ENCODE peak calls at places on chromosomes 3 and 15, in nine cellular contexts. G, N, R, P, U, A, M, H and Q are unnamed samples.

GRCh38 chr3:99945328-99945995 is 127.8 kb downstream of the CMSS1 start:
- DNase-seq in G (no peak), N (no peak), R (no peak), P (no peak), U (no peak), A (no peak), M (no peak), H (peak; percentile 35), Q (no peak)

GRCh38 chr3:47803478-47804025 is 614 bp downstream of the DHX30 start:
- DNase-seq in G (no peak), N (no peak), R (no peak), P (no peak), U (no peak), A (no peak), M (no peak), H (no peak), Q (no peak)

GRCh38 chr3:36211656-36211999 is 168.7 kb upstream of the STAC start:
- DNase-seq in G (no peak), N (no peak), R (no peak), P (no peak), U (no peak), A (no peak), M (no peak), H (no peak), Q (no peak)

GRCh38 chr15:80662129-80662528 is 33.0 kb upstream of the ABHD17C start:
- DNase-seq in G (no peak), N (no peak), R (no peak), P (no peak), U (no peak), A (no peak), M (no peak), H (no peak), Q (no peak)

GRCh38 chr15:101497484-101498034 is 8.1 kb upstream of the PCSK6 start:
- DNase-seq in G (no peak), N (no peak), R (no peak), P (no peak), U (no peak), A (no peak), M (no peak), H (no peak), Q (no peak)

GRCh38 chr3:69032737-69033136 is 19.3 kb upstream of the EOGT start:
- DNase-seq in G (no peak), N (no peak), R (no peak), P (no peak), U (no peak), A (no peak), M (no peak), H (no peak), Q (no peak)

GRCh38 chr3:130800829-130801228 is 54.2 kb upstream of the PIK3R4 start:
- DNase-seq in G (no peak), N (no peak), R (no peak), P (no peak), U (no peak), A (no peak), M (no peak), H (no peak), Q (no peak)

GRCh38 chr3:168422843-168423242 is 327.1 kb upstream of the GOLIM4 start:
- DNase-seq in G (no peak), N (no peak), R (no peak), P (no peak), U (no peak), A (no peak), M (no peak), H (no peak), Q (no peak)

GRCh38 chr15:36953346-36953745 is 147.0 kb downstream of the MEIS2 start:
- DNase-seq in G (no peak), N (no peak), R (no peak), P (no peak), U (no peak), A (no peak), M (no peak), H (no peak), Q (no peak)

GRCh38 chr3:56928379-56929068 is 126.8 kb upstream of the ARHGEF3 start:
- DNase-seq in G (no peak), N (no peak), R (no peak), P (no peak), U (no peak), A (no peak), M (no peak), H (no peak), Q (no peak)

GRCh38 chr3:56923546-56924224 is 121.9 kb upstream of the ARHGEF3 start:
- DNase-seq in G (no peak), N (no peak), R (no peak), P (peak; percentile 52), U (no peak), A (no peak), M (no peak), H (no peak), Q (no peak)

GRCh38 chr3:56930706-56931105 is 129.0 kb upstream of the ARHGEF3 start:
- DNase-seq in G (no peak), N (no peak), R (no peak), P (no peak), U (no peak), A (no peak), M (no peak), H (no peak), Q (no peak)

GRCh38 chr3:56929809-56930615 is 128.3 kb upstream of the ARHGEF3 start:
- DNase-seq in G (no peak), N (no peak), R (no peak), P (no peak), U (no peak), A (no peak), M (no peak), H (no peak), Q (no peak)

DNA sequence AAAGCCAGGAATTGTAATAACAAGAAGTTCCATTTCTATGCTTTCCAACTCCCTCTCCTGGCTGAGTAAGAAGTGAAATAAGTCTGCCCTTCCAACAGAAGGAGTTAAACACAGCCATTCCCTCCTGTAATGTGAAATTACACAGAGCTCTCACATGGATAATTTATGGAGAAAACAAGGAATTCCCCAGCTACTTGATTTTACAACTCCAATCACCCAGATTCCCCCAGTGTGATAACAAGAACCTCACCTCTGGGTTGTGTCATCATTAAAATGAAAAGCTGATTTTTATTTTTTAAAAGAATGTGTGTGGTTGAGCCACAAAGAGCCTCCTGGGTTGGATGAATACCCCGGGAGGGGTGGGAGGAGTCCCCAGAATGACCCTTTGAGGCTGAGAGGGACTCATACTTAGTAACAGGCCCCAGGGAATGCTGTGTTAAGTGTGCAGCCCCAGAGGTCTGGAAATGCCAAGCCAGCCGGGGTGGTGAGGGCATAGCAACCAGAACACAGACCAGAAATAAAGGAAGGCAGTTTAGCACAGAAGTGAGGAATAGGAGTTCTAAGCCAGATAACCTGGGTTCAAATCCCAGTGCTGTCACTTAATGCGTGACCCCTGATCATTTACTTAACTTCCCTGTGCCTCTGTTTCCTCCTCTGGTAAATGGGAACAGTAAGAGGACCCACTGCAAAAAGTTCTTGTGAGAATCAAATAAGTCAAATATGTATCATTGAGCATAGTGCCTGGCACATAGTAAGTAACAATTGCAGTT is 124.9 kb upstream of the ARHGEF3 start:
- DNase-seq in G (no peak), N (no peak), R (no peak), P (no peak), U (no peak), A (no peak), M (no peak), H (no peak), Q (no peak)
- H3K27ac ChIP-seq in G (no peak overlapping the region), N (peak overlapping the region; percentile 9), R (no peak overlapping the region), P (no peak overlapping the region), U (no peak overlapping the region), A (no peak overlapping the region), M (peak overlapping the region; percentile 36), H (peak overlapping the region; percentile 13), Q (no peak overlapping the region)

DNA sequence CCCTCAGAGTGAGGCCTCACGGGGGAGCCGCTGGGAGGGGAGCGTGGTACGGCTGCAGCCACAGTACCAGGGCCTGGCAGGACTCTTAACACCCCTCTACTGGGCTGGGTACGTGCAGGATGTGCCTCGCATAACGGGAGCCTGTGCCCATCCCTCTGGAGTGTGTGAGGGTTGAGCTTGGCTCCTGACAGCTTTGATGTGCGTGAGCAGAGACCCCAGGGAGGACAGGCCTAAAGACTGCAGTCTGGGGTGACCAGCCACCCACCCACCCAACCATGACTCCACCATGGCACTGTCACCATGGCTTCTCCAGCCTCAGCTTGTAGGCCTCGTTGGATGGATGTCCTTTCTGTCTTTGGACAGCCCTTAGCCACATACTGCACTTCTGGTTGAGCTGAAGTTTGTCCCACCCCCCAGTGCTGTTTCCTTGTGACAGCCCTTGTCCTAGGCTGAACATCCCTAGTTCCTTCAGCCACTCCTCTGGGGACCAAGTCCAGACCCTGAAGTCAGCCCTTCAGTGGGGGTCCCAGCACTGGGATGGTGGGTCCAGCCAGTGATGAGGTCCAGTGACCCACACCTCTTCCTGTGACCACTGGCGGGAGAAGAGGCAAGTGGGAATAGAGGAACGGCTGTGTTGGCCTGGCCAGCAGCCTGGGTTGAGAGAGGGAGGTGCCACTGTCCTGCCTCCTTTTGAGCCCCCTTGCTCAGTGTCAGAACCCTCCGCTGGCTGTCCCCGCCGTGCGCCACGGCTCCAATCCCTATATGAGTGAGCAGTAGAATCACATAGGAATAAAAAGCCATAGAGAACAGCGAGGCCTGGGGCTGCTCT is 6.1 kb downstream of the GLYCTK start:
- DNase-seq in G (no peak), N (no peak), R (no peak), P (no peak), U (no peak), A (peak; percentile 51), M (peak; percentile 26), H (no peak), Q (no peak)
- H3K4me1 ChIP-seq in G (peaks cover 13% of the 10 kb centered on the region), N (peaks cover 22% of the 10 kb centered on the region), R (peaks cover 4% of the 10 kb centered on the region), P (peaks cover 14% of the 10 kb centered on the region), U (peaks cover 6% of the 10 kb centered on the region), A (peaks cover 52% of the 10 kb centered on the region), M (peaks cover 5% of the 10 kb centered on the region), H (peaks cover under 1% of the 10 kb centered on the region), Q (peaks cover 7% of the 10 kb centered on the region)

DNA sequence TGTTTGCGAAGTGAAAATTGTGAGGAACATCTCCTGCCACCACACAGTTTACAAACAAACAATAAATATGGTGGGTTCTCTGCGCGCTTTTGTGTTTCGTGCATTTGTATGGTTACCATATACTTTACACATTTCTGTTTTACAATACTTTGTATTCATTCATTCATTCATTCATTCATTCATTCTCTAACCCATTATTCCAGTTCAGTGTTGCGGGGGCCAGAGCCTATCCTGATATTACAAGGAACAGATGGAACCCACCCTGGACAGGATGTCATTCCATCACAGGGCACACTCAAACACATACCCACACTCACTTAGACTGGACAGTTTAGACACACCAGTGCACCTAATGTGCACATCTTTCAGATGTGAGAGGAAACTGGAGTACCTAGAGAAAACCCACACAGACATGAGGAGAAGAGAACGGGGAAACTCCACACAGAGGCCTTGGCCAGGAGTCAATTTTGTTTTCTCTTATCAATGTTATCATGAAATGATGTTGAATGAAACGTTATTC is 160.5 kb downstream of the FNDC3B start:
- DNase-seq in G (no peak), N (no peak), R (no peak), P (no peak), U (no peak), A (no peak), M (no peak), H (no peak), Q (no peak)
- H3K27ac ChIP-seq in G (no peak overlapping the region), N (no peak overlapping the region), R (no peak overlapping the region), P (peak overlapping the region; percentile 78), U (peak overlapping the region; percentile 69), A (no peak overlapping the region), M (no peak overlapping the region), H (no peak overlapping the region), Q (no peak overlapping the region)

DNA sequence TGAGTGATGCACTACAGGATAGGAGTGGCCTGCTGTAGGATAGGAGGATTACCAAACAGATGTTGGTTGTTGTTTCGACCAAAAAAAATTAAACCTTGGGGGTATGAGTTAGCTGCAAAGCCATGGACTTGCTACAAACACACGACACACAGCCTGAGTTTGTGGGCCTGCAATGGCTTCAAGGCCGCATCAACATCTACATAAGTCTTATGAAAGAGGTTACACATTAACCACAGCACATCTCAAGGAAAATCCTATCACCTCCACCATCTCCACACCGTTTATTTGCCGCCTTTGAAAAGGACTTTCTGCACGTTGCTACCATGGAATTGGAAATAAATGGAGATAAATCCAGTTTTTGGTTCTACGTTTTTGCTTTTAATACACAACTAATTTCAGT is 23.0 kb downstream of the LRIG1 start:
- DNase-seq in G (no peak), N (no peak), R (no peak), P (no peak), U (no peak), A (no peak), M (no peak), H (no peak), Q (no peak)
- H3K4me1 ChIP-seq in G (peaks cover 49% of the 10 kb centered on the region), N (peaks cover 76% of the 10 kb centered on the region), R (peaks cover 59% of the 10 kb centered on the region), P (peaks cover 34% of the 10 kb centered on the region), U (peaks cover 90% of the 10 kb centered on the region), A (peaks cover 67% of the 10 kb centered on the region), M (peaks cover 74% of the 10 kb centered on the region), H (peaks cover 81% of the 10 kb centered on the region), Q (peaks cover 18% of the 10 kb centered on the region)